ENCODE peak calls at places on chromosomes 16 and 17, in eight cellular contexts. S is SK-N-SH, I is upper lobe of left lung, H is stomach, E is endothelial cell of umbilical vein, K is sigmoid colon, M is GM23338, V is spleen. O is an unnamed sample. For H3K4me1, the result is how much of the 10 kb centered on the place peaks cover.

GRCh38 chr17:63694974-63695773 is 4.8 kb downstream of the LIMD2 start:
- DNase-seq in S (no peak), I (no peak), H (no peak), E (no peak), K (no peak), M (no peak), V (peak), O (no peak)

GRCh38 chr16:49698931-49699715 is 156.8 kb downstream of the ZNF423 start:
- DNase-seq in S (no peak), I (no peak), H (no peak), E (no peak), K (peak), M (peak), V (no peak), O (no peak)

GRCh38 chr16:77300232-77300631 is 101.0 kb downstream of the SYCE1L start:
- DNase-seq in S (no peak), I (no peak), H (no peak), E (no peak), K (no peak), M (no peak), V (no peak), O (no peak)

GRCh38 chr17:34862384-34862783 is 98.9 kb downstream of the CCT6B start:
- DNase-seq in S (no peak), I (no peak), H (no peak), E (no peak), K (no peak), M (peak), V (no peak), O (no peak)

GRCh38 chr17:79349506-79350400 is 261.1 kb downstream of the RBFOX3 start:
- DNase-seq in S (no peak), I (no peak), H (no peak), E (no peak), K (no peak), M (no peak), V (no peak), O (no peak)

GRCh38 chr16:74743045-74743667 is 31.5 kb downstream of the FA2H start:
- DNase-seq in S (no peak), I (no peak), H (no peak), E (no peak), K (no peak), M (no peak), V (peak), O (no peak)

GRCh38 chr16:69761983-69762842 is at the start of gene WWP2:
- DNase-seq in S (peak), I (peak), H (peak), E (peak), K (peak), M (peak), V (peak), O (peak)

GRCh38 chr17:27976331-27976730 is 66.1 kb upstream of the NLK start:
- DNase-seq in S (no peak), I (no peak), H (no peak), E (no peak), K (no peak), M (no peak), V (no peak), O (no peak)

GRCh38 chr16:21160276-21160675 is 1.8 kb downstream of the LDAF1 start:
- DNase-seq in S (no peak), I (no peak), H (no peak), E (no peak), K (no peak), M (no peak), V (no peak), O (no peak)

GRCh38 chr17:18946536-18946935 is 5.4 kb upstream of the SLC5A10 start:
- DNase-seq in S (no peak), I (no peak), H (no peak), E (no peak), K (no peak), M (no peak), V (no peak), O (no peak)

GRCh38 chr16:89002851-89003830 is 26.1 kb upstream of the CBFA2T3 start:
- DNase-seq in S (peak), I (no peak), H (no peak), E (no peak), K (no peak), M (no peak), V (no peak), O (no peak)

GRCh38 chr16:57194512-57194911 is 8.4 kb downstream of the RSPRY1 start:
- DNase-seq in S (peak), I (no peak), H (no peak), E (peak), K (no peak), M (no peak), V (no peak), O (no peak)

GRCh38 chr17:44308865-44309264 is 464 bp downstream of the RUNDC3A start:
- DNase-seq in S (peak), I (no peak), H (no peak), E (no peak), K (no peak), M (no peak), V (peak), O (no peak)

GRCh38 chr16:10871157-10871991 is 5.6 kb upstream of the CIITA start:
- DNase-seq in S (no peak), I (peak), H (peak), E (no peak), K (peak), M (no peak), V (peak), O (no peak)

GRCh38 chr17:1724351-1724868 is at the start of gene WDR81:
- DNase-seq in S (peak), I (peak), H (peak), E (peak), K (peak), M (peak), V (peak), O (peak)

GRCh38 chr16:52068447-52069074 is 478.4 kb downstream of the TOX3 start:
- DNase-seq in S (peak), I (peak), H (peak), E (no peak), K (no peak), M (peak), V (no peak), O (peak)

GRCh38 chr17:47315451-47316266 is 8.1 kb upstream of the EFCAB13 start:
- DNase-seq in S (peak), I (no peak), H (no peak), E (peak), K (no peak), M (peak), V (no peak), O (peak)

GRCh38 chr16:998615-999014 is 17.0 kb downstream of the SOX8 start:
- DNase-seq in S (no peak), I (no peak), H (no peak), E (no peak), K (no peak), M (no peak), V (no peak), O (no peak)

GRCh38 chr17:80416260-80416939 is 1.4 kb downstream of the ENDOV start:
- DNase-seq in S (peak), I (no peak), H (no peak), E (no peak), K (no peak), M (no peak), V (no peak), O (no peak)

GRCh38 chr16:15988268-15989013 is 39.0 kb downstream of the ABCC1 start:
- DNase-seq in S (no peak), I (no peak), H (no peak), E (peak), K (no peak), M (no peak), V (no peak), O (no peak)

GRCh38 chr16:90077757-90078593 is 844 bp upstream of the PRDM7 start:
- DNase-seq in S (peak), I (peak), H (no peak), E (peak), K (no peak), M (peak), V (peak), O (no peak)

GRCh38 chr17:68290268-68290954 is 516 bp downstream of the SLC16A6 start:
- DNase-seq in S (peak), I (peak), H (peak), E (no peak), K (no peak), M (peak), V (peak), O (no peak)

GRCh38 chr16:74724820-74725549 is 24.3 kb upstream of the MLKL start:
- DNase-seq in S (no peak), I (no peak), H (no peak), E (no peak), K (no peak), M (no peak), V (no peak), O (no peak)

GRCh38 chr17:30812218-30813177 is 12.0 kb downstream of the CRLF3 start:
- DNase-seq in S (no peak), I (no peak), H (no peak), E (no peak), K (no peak), M (no peak), V (no peak), O (no peak)

GRCh38 chr16:48720266-48720665 is 110.3 kb upstream of the N4BP1 start:
- DNase-seq in S (no peak), I (no peak), H (no peak), E (no peak), K (no peak), M (peak), V (no peak), O (no peak)

GRCh38 chr16:86809458-86809955 is 231.2 kb downstream of the FOXL1 start:
- DNase-seq in S (no peak), I (no peak), H (no peak), E (peak), K (no peak), M (peak), V (no peak), O (no peak)

GRCh38 chr17:7750321-7750821 is 32.8 kb downstream of the DNAH2 start:
- DNase-seq in S (no peak), I (no peak), H (no peak), E (peak), K (no peak), M (no peak), V (no peak), O (no peak)

GRCh38 chr17:8122391-8122922 is 1.4 kb downstream of the HES7 start:
- DNase-seq in S (no peak), I (no peak), H (no peak), E (peak), K (no peak), M (peak), V (no peak), O (no peak)

GRCh38 chr17:63399856-63400255 is 46.2 kb downstream of the CYB561 start:
- DNase-seq in S (peak), I (no peak), H (peak), E (no peak), K (peak), M (no peak), V (no peak), O (no peak)

GRCh38 chr17:27635275-27635823 is 4.4 kb downstream of the LGALS9 start:
- DNase-seq in S (no peak), I (peak), H (no peak), E (no peak), K (no peak), M (no peak), V (peak), O (no peak)

GRCh38 chr17:50205931-50206505 is 4.6 kb upstream of the COL1A1 start:
- DNase-seq in S (no peak), I (no peak), H (no peak), E (no peak), K (peak), M (no peak), V (no peak), O (no peak)

GRCh38 chr16:57888128-57888527 is 82.8 kb downstream of the CNGB1 start:
- DNase-seq in S (no peak), I (no peak), H (no peak), E (no peak), K (no peak), M (no peak), V (peak), O (no peak)

GRCh38 chr17:76869878-76870714 is 1.9 kb downstream of the MGAT5B start:
- DNase-seq in S (no peak), I (no peak), H (no peak), E (no peak), K (no peak), M (peak), V (no peak), O (no peak)
- H3K27ac ChIP-seq in S (no peak), I (no peak), H (no peak), E (no peak), K (no peak), M (no peak), V (no peak), O (no peak)

GRCh38 chr16:81478294-81478693 is 33.7 kb downstream of the CMIP start:
- DNase-seq in S (no peak), I (no peak), H (no peak), E (no peak), K (no peak), M (no peak), V (no peak), O (no peak)
- H3K4me1 ChIP-seq in S (under half), I (half or more), H (half or more), E (under half), K (under half), M (under half), V (half or more), O (half or more)

GRCh38 chr17:16446338-16446983 is 31.1 kb downstream of the TRPV2 start:
- DNase-seq in S (no peak), I (no peak), H (no peak), E (no peak), K (no peak), M (peak), V (no peak), O (no peak)

GRCh38 chr17:16450028-16450427 is 34.7 kb downstream of the TRPV2 start:
- DNase-seq in S (no peak), I (no peak), H (no peak), E (no peak), K (no peak), M (no peak), V (no peak), O (no peak)

GRCh38 chr17:16448490-16448889 is 33.1 kb downstream of the TRPV2 start:
- DNase-seq in S (no peak), I (no peak), H (no peak), E (no peak), K (no peak), M (no peak), V (no peak), O (no peak)

GRCh38 chr17:16449121-16449570 is 33.8 kb downstream of the TRPV2 start:
- DNase-seq in S (no peak), I (no peak), H (no peak), E (no peak), K (no peak), M (no peak), V (no peak), O (no peak)

DNA sequence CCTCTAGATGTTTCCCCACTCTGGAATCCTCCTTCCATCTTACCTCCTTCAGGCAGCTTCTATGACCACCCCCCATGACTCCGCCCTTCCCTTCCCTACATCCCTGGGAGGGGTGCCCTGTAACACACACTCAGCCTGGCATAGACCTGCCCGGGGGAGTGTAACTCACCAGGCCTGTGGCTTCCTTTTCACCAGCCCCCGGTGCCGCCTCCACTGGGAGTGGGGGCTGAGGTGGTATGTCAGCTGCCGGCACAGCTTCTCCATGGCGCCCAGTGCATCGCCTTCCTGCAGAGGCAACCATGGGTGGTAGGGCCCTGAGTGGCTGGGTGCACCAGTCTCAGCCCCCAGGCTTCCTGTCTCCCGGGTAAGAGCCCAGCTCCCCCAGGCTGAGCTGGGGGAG is 32.3 kb downstream of the TRPV2 start:
- DNase-seq in S (no peak), I (no peak), H (no peak), E (no peak), K (no peak), M (no peak), V (no peak), O (no peak)
- TF ChIP-seq POLR2AphosphoS5 in S (no peak), I (no peak), H (no peak), E (no peak), K (no peak), M (no peak), V (no peak), O (no peak)

GRCh38 chr17:10178789-10179075 is 19.7 kb downstream of the GAS7 start:
- DNase-seq in S (no peak), I (no peak), H (no peak), E (no peak), K (no peak), M (no peak), V (no peak), O (no peak)
- H3K27ac ChIP-seq in S (no peak), I (no peak), H (no peak), E (no peak), K (no peak), M (peak), V (no peak), O (no peak)